ENCODE peak calls at places on chromosomes 7 and 10, in eight cellular contexts. R is colonic mucosa; G is Caco-2; C is dorsolateral prefrontal cortex; K is suprapubic skin; X is left ventricle myocardium inferior; Z is IMR-90; M is CD8-positive, alpha-beta T cell. Q is an unnamed sample. For H3K27me3, the result is how much of the 10 kb centered on the place peaks cover.

GRCh38 chr10:26534384-26534783 is 96.2 kb downstream of the APBB1IP start:
- DNase-seq in C (no peak), M (no peak), R (no peak), Z (no peak), X (no peak), K (no peak), G (peak), Q (no peak)

GRCh38 chr7:143269254-143269653 is 6.0 kb downstream of the GSTK1 start:
- DNase-seq in C (no peak), X (no peak), G (no peak), Z (no peak), K (no peak), M (no peak), R (peak), Q (no peak)

GRCh38 chr7:76514926-76515325 is 4.6 kb downstream of the UPK3B start:
- DNase-seq in X (no peak), Z (no peak), C (no peak), M (no peak), G (no peak), R (peak), K (peak), Q (peak)

GRCh38 chr7:149279111-149279743 is 17.2 kb downstream of the ZNF783 start:
- DNase-seq in C (no peak), X (no peak), R (no peak), M (no peak), K (no peak), G (no peak), Z (no peak), Q (no peak)

GRCh38 chr7:32058017-32058416 is 12.2 kb downstream of the PDE1C start:
- DNase-seq in X (no peak), R (no peak), M (no peak), C (no peak), K (no peak), Z (no peak), G (no peak), Q (no peak)

GRCh38 chr7:289209-289755 is 688 bp upstream of the FOXL3 start:
- DNase-seq in X (no peak), G (no peak), K (peak), Z (no peak), R (no peak), M (peak), C (no peak), Q (no peak)

GRCh38 chr7:114703677-114704076 is 218.2 kb upstream of the MDFIC start:
- DNase-seq in G (no peak), M (no peak), R (no peak), Z (peak), K (no peak), X (no peak), C (no peak), Q (no peak)

GRCh38 chr7:138527746-138528223 is 67.7 kb downstream of the TRIM24 start:
- DNase-seq in Z (no peak), R (no peak), G (peak), M (no peak), C (no peak), K (no peak), X (no peak), Q (no peak)

GRCh38 chr10:95759233-95759826 is 3.4 kb downstream of the ENTPD1 start:
- DNase-seq in G (no peak), M (no peak), C (no peak), K (no peak), R (no peak), X (no peak), Z (no peak), Q (no peak)

GRCh38 chr10:124686707-124687376 is 57.3 kb downstream of the FAM53B start:
- DNase-seq in Z (no peak), K (no peak), M (no peak), G (no peak), X (peak), R (no peak), C (peak), Q (peak)

GRCh38 chr10:110005716-110006115 is 2.1 kb upstream of the ADD3 start:
- DNase-seq in G (peak), Z (peak), X (peak), R (peak), C (peak), K (no peak), M (no peak), Q (peak)

GRCh38 chr10:121813211-121813812 is 114.5 kb downstream of the ATE1 start:
- DNase-seq in X (no peak), K (no peak), R (no peak), M (no peak), C (no peak), Z (peak), G (no peak), Q (no peak)

GRCh38 chr7:116805100-116805544 is 57.3 kb upstream of the CAPZA2 start:
- DNase-seq in G (no peak), Z (peak), R (no peak), X (no peak), M (no peak), K (no peak), C (no peak), Q (no peak)

GRCh38 chr10:50740351-50740688 is 584 bp downstream of the ASAH2B start:
- DNase-seq in K (no peak), M (peak), C (peak), Z (peak), G (no peak), X (peak), R (no peak), Q (no peak)

GRCh38 chr10:94630017-94630688 is 53.4 kb upstream of the CYP2C18 start:
- DNase-seq in X (no peak), G (peak), C (no peak), R (no peak), Z (peak), K (no peak), M (no peak), Q (no peak)

GRCh38 chr7:138573741-138574140 is 113.7 kb downstream of the TRIM24 start:
- DNase-seq in C (no peak), K (no peak), G (no peak), M (no peak), X (no peak), Z (no peak), R (no peak), Q (no peak)

GRCh38 chr7:130369110-130369711 is 11.1 kb upstream of the CPA1 start:
- DNase-seq in Z (peak), K (no peak), R (no peak), C (no peak), M (peak), G (peak), X (no peak), Q (no peak)

GRCh38 chr10:110137142-110137545 is 70.3 kb upstream of the MXI1 start:
- DNase-seq in R (no peak), Z (peak), C (no peak), G (peak), K (no peak), X (no peak), M (no peak), Q (no peak)

GRCh38 chr7:5594616-5595544 is 171.2 kb upstream of the TNRC18 start:
- DNase-seq in Z (peak), M (no peak), X (no peak), K (no peak), R (no peak), G (peak), C (no peak), Q (no peak)

GRCh38 chr7:4791738-4792536 is 16.5 kb downstream of the AP5Z1 start:
- DNase-seq in G (no peak), C (peak), R (peak), Z (peak), K (peak), X (peak), M (peak), Q (peak)

GRCh38 chr7:19107392-19108147 is 9.9 kb downstream of the TWIST1 start:
- DNase-seq in M (no peak), X (no peak), C (no peak), R (peak), K (peak), Z (peak), G (no peak), Q (peak)
- H3K4me3 ChIP-seq in M (no peak), X (peak), C (peak), R (peak), K (peak), Z (peak), G (no peak), Q (peak)

GRCh38 chr7:158044156-158044823 is 543.3 kb downstream of the PTPRN2 start:
- DNase-seq in C (no peak), X (no peak), K (peak), M (no peak), G (no peak), R (no peak), Z (no peak), Q (no peak)
- TF ChIP-seq CTCF in C (no peak), X (no peak), K (no peak), M (no peak), G (no peak), R (no peak), Z (no peak), Q (no peak)

DNA sequence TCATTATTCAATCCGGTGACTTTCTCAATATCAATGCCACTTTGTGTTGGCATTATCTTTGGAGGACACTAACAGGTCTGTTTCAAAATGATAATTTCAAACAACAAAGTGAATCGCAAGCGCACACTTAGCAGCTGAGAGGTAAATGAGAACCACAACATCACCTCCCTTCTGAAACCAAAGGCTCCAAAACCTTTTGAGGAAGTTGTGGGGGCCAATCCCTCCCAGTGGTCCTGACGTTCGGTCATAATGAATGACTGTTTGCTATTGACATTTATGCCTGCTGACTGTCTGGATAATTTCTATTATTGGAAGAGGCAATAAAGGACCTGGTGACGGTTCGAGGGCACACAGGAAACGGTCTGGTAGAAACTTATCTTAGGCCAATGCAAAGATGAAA is 1.8 kb downstream of the ADARB2 start:
- DNase-seq in R (no peak), X (no peak), K (no peak), M (no peak), G (no peak), C (no peak), Z (no peak), Q (no peak)
- H3K27me3 ChIP-seq in R (under half), X (half or more), K (half or more), M (under half), G (under half), C (half or more), Z (under half), Q (half or more)

GRCh38 chr7:57423768-57424167 is 26.2 kb upstream of the ZNF716 start:
- DNase-seq in Z (no peak), M (no peak), C (no peak), G (no peak), R (no peak), K (no peak), X (no peak), Q (no peak)
- H3K4me3 ChIP-seq in Z (no peak), M (no peak), C (no peak), G (no peak), R (no peak), K (no peak), X (no peak), Q (no peak)

GRCh38 chr7:91046322-91047088 is 217.7 kb upstream of the FZD1 start:
- DNase-seq in G (no peak), X (no peak), K (no peak), Z (peak), C (no peak), R (no peak), M (no peak), Q (no peak)
- TF ChIP-seq CTCF in G (no peak), X (peak), K (no peak), Z (peak), C (peak), R (no peak), M (no peak), Q (no peak)

GRCh38 chr7:132578826-132579225 is 2.6 kb upstream of the PLXNA4 start:
- DNase-seq in K (no peak), R (no peak), C (no peak), G (no peak), M (no peak), X (no peak), Z (no peak), Q (no peak)

GRCh38 chr7:132579260-132579899 is 3.1 kb upstream of the PLXNA4 start:
- DNase-seq in X (no peak), M (no peak), R (no peak), K (no peak), Z (no peak), G (no peak), C (no peak), Q (no peak)

GRCh38 chr7:132577206-132578049 is 1.2 kb upstream of the PLXNA4 start:
- DNase-seq in M (no peak), K (no peak), Z (peak), C (peak), G (peak), R (peak), X (peak), Q (peak)

GRCh38 chr7:132576723-132577089 is 436 bp upstream of the PLXNA4 start:
- DNase-seq in M (no peak), X (no peak), Z (no peak), G (no peak), C (peak), K (no peak), R (no peak), Q (no peak)

GRCh38 chr7:132578050-132578370 is 1.7 kb upstream of the PLXNA4 start:
- DNase-seq in X (no peak), Z (no peak), R (no peak), G (no peak), K (no peak), C (no peak), M (no peak), Q (no peak)
- H3K27me3 ChIP-seq in X (half or more), Z (half or more), R (under half), G (under half), K (half or more), C (under half), M (under half), Q (under half)

GRCh38 chr7:74480861-74481417 is 27.2 kb downstream of the GTF2IRD1 start:
- DNase-seq in C (no peak), R (peak), K (no peak), X (peak), Z (peak), G (peak), M (no peak), Q (no peak)
- H3K4me3 ChIP-seq in C (peak), R (peak), K (peak), X (peak), Z (no peak), G (no peak), M (no peak), Q (peak)

Q was measured in left lung.